ENCODE peak calls at places on chromosome 12, in seven cellular contexts. One of them, this sample, is unnamed.

GRCh38 chr12:91432079-91432478 is 249.5 kb upstream of the DCN start:
- DNase-seq in CD8-positive, alpha-beta T cell: no peak
- DNase-seq in coronary artery: no peak
- DNase-seq in transverse colon: no peak
- DNase-seq in esophagus squamous epithelium: no peak
- DNase-seq in neural progenitor cell: peak
- DNase-seq in GM12865: no peak
- DNase-seq in this sample: no peak

GRCh38 chr12:76764856-76765255 is 941 bp downstream of the ZDHHC17 start:
- DNase-seq in CD8-positive, alpha-beta T cell: no peak
- DNase-seq in coronary artery: no peak
- DNase-seq in transverse colon: peak
- DNase-seq in esophagus squamous epithelium: no peak
- DNase-seq in neural progenitor cell: peak
- DNase-seq in GM12865: peak
- DNase-seq in this sample: no peak

GRCh38 chr12:2336409-2336829 is 283.6 kb downstream of the CACNA1C start:
- DNase-seq in CD8-positive, alpha-beta T cell: no peak
- DNase-seq in coronary artery: no peak
- DNase-seq in transverse colon: no peak
- DNase-seq in esophagus squamous epithelium: no peak
- DNase-seq in neural progenitor cell: no peak
- DNase-seq in GM12865: peak
- DNase-seq in this sample: no peak

GRCh38 chr12:4214912-4215861 is 58.4 kb upstream of the CCND2 start:
- DNase-seq in CD8-positive, alpha-beta T cell: no peak
- DNase-seq in coronary artery: peak
- DNase-seq in transverse colon: peak
- DNase-seq in esophagus squamous epithelium: no peak
- DNase-seq in neural progenitor cell: no peak
- DNase-seq in GM12865: peak
- DNase-seq in this sample: peak

GRCh38 chr12:95789126-95790024 is 1.2 kb downstream of the NTN4 start:
- DNase-seq in CD8-positive, alpha-beta T cell: no peak
- DNase-seq in coronary artery: no peak
- DNase-seq in transverse colon: peak
- DNase-seq in esophagus squamous epithelium: no peak
- DNase-seq in neural progenitor cell: peak
- DNase-seq in GM12865: no peak
- DNase-seq in this sample: peak

GRCh38 chr12:50101663-50102062 is 2.1 kb upstream of the GPD1 start:
- DNase-seq in CD8-positive, alpha-beta T cell: no peak
- DNase-seq in coronary artery: no peak
- DNase-seq in transverse colon: no peak
- DNase-seq in esophagus squamous epithelium: no peak
- DNase-seq in neural progenitor cell: peak
- DNase-seq in GM12865: no peak
- DNase-seq in this sample: no peak

GRCh38 chr12:15789215-15790171 is at the start of gene EPS8:
- DNase-seq in CD8-positive, alpha-beta T cell: peak
- DNase-seq in coronary artery: peak
- DNase-seq in transverse colon: peak
- DNase-seq in esophagus squamous epithelium: peak
- DNase-seq in neural progenitor cell: peak
- DNase-seq in GM12865: peak
- DNase-seq in this sample: peak

GRCh38 chr12:67327466-67327865 is 58.3 kb downstream of the CAND1 start:
- DNase-seq in CD8-positive, alpha-beta T cell: no peak
- DNase-seq in coronary artery: no peak
- DNase-seq in transverse colon: no peak
- DNase-seq in esophagus squamous epithelium: no peak
- DNase-seq in neural progenitor cell: no peak
- DNase-seq in GM12865: no peak
- DNase-seq in this sample: no peak

GRCh38 chr12:121538699-121539061 is 42.1 kb downstream of the KDM2B start:
- DNase-seq in CD8-positive, alpha-beta T cell: no peak
- DNase-seq in coronary artery: no peak
- DNase-seq in transverse colon: peak
- DNase-seq in esophagus squamous epithelium: no peak
- DNase-seq in neural progenitor cell: no peak
- DNase-seq in GM12865: peak
- DNase-seq in this sample: no peak

GRCh38 chr12:124532331-124532750 is 35.1 kb downstream of the NCOR2 start:
- DNase-seq in CD8-positive, alpha-beta T cell: no peak
- DNase-seq in coronary artery: no peak
- DNase-seq in transverse colon: no peak
- DNase-seq in esophagus squamous epithelium: no peak
- DNase-seq in neural progenitor cell: peak
- DNase-seq in GM12865: no peak
- DNase-seq in this sample: no peak

GRCh38 chr12:92973614-92974013 is 44.5 kb upstream of the EEA1 start:
- DNase-seq in CD8-positive, alpha-beta T cell: no peak
- DNase-seq in coronary artery: no peak
- DNase-seq in transverse colon: no peak
- DNase-seq in esophagus squamous epithelium: no peak
- DNase-seq in neural progenitor cell: no peak
- DNase-seq in GM12865: peak
- DNase-seq in this sample: no peak

GRCh38 chr12:66813137-66813867 is 134.4 kb upstream of the GRIP1 start:
- DNase-seq in CD8-positive, alpha-beta T cell: no peak
- DNase-seq in coronary artery: no peak
- DNase-seq in transverse colon: no peak
- DNase-seq in esophagus squamous epithelium: no peak
- DNase-seq in neural progenitor cell: no peak
- DNase-seq in GM12865: no peak
- DNase-seq in this sample: no peak

GRCh38 chr12:107468182-107468581 is 217.4 kb upstream of the PWP1 start:
- DNase-seq in CD8-positive, alpha-beta T cell: no peak
- DNase-seq in coronary artery: no peak
- DNase-seq in transverse colon: no peak
- DNase-seq in esophagus squamous epithelium: no peak
- DNase-seq in neural progenitor cell: no peak
- DNase-seq in GM12865: peak
- DNase-seq in this sample: no peak

GRCh38 chr12:115322275-115322674 is 638.3 kb upstream of the TBX3 start:
- DNase-seq in CD8-positive, alpha-beta T cell: no peak
- DNase-seq in coronary artery: no peak
- DNase-seq in transverse colon: no peak
- DNase-seq in esophagus squamous epithelium: no peak
- DNase-seq in neural progenitor cell: no peak
- DNase-seq in GM12865: peak
- DNase-seq in this sample: no peak

GRCh38 chr12:49585477-49586445 is 17.8 kb upstream of the MCRS1 start:
- DNase-seq in CD8-positive, alpha-beta T cell: no peak
- DNase-seq in coronary artery: no peak
- DNase-seq in transverse colon: no peak
- DNase-seq in esophagus squamous epithelium: no peak
- DNase-seq in neural progenitor cell: no peak
- DNase-seq in GM12865: no peak
- DNase-seq in this sample: no peak

GRCh38 chr12:95547522-95548055 is 3.7 kb downstream of the USP44 start:
- DNase-seq in CD8-positive, alpha-beta T cell: no peak
- DNase-seq in coronary artery: no peak
- DNase-seq in transverse colon: no peak
- DNase-seq in esophagus squamous epithelium: no peak
- DNase-seq in neural progenitor cell: peak
- DNase-seq in GM12865: no peak
- DNase-seq in this sample: no peak

GRCh38 chr12:19937161-19937560 is 431.2 kb upstream of the PDE3A start:
- DNase-seq in CD8-positive, alpha-beta T cell: no peak
- DNase-seq in coronary artery: no peak
- DNase-seq in transverse colon: no peak
- DNase-seq in esophagus squamous epithelium: no peak
- DNase-seq in neural progenitor cell: no peak
- DNase-seq in GM12865: no peak
- DNase-seq in this sample: no peak

GRCh38 chr12:123223241-123223668 is 9.7 kb downstream of the MPHOSPH9 start:
- DNase-seq in CD8-positive, alpha-beta T cell: peak
- DNase-seq in coronary artery: no peak
- DNase-seq in transverse colon: peak
- DNase-seq in esophagus squamous epithelium: no peak
- DNase-seq in neural progenitor cell: no peak
- DNase-seq in GM12865: peak
- DNase-seq in this sample: no peak

DNA sequence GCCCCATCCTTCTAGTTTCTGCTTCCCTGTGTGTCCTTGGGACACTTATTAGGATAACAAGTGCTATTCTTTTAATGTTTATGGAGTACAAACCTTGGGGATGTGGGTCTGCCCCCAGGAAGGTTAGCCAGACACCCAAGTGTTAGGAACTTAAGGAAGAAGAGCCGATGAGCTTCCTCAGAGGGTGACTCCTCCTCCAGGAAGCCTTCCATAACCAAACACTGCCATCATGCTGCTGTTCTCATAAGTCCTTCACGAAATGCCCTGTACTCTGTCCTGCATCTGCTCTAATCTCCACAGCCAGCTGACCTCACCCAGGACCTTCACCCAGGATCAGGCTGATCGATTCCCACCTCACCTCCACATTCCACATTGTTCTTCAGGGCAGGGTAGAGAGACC is 1.2 kb upstream of the KRT85 start:
- DNase-seq in CD8-positive, alpha-beta T cell: no peak
- DNase-seq in coronary artery: no peak
- DNase-seq in transverse colon: no peak
- DNase-seq in esophagus squamous epithelium: no peak
- DNase-seq in neural progenitor cell: no peak
- DNase-seq in GM12865: no peak
- DNase-seq in this sample: no peak
- H3K4me3 ChIP-seq in CD8-positive, alpha-beta T cell: no peak
- H3K4me3 ChIP-seq in coronary artery: no peak
- H3K4me3 ChIP-seq in transverse colon: no peak
- H3K4me3 ChIP-seq in esophagus squamous epithelium: no peak
- H3K4me3 ChIP-seq in neural progenitor cell: no peak
- H3K4me3 ChIP-seq in GM12865: no peak
- H3K4me3 ChIP-seq in this sample: no peak

GRCh38 chr12:117403586-117404139 is 42.2 kb upstream of the NOS1 start:
- DNase-seq in CD8-positive, alpha-beta T cell: no peak
- DNase-seq in coronary artery: peak
- DNase-seq in transverse colon: no peak
- DNase-seq in esophagus squamous epithelium: no peak
- DNase-seq in neural progenitor cell: no peak
- DNase-seq in GM12865: no peak
- DNase-seq in this sample: no peak

GRCh38 chr12:117404940-117405339 is 43.5 kb upstream of the NOS1 start:
- DNase-seq in CD8-positive, alpha-beta T cell: no peak
- DNase-seq in coronary artery: peak
- DNase-seq in transverse colon: no peak
- DNase-seq in esophagus squamous epithelium: no peak
- DNase-seq in neural progenitor cell: no peak
- DNase-seq in GM12865: no peak
- DNase-seq in this sample: no peak

GRCh38 chr12:117400912-117401311 is 39.5 kb upstream of the NOS1 start:
- DNase-seq in CD8-positive, alpha-beta T cell: no peak
- DNase-seq in coronary artery: peak
- DNase-seq in transverse colon: no peak
- DNase-seq in esophagus squamous epithelium: no peak
- DNase-seq in neural progenitor cell: no peak
- DNase-seq in GM12865: no peak
- DNase-seq in this sample: no peak

GRCh38 chr12:117404203-117404853 is 42.9 kb upstream of the NOS1 start:
- DNase-seq in CD8-positive, alpha-beta T cell: no peak
- DNase-seq in coronary artery: peak
- DNase-seq in transverse colon: no peak
- DNase-seq in esophagus squamous epithelium: no peak
- DNase-seq in neural progenitor cell: no peak
- DNase-seq in GM12865: no peak
- DNase-seq in this sample: no peak

GRCh38 chr12:117402363-117402762 is 40.9 kb upstream of the NOS1 start:
- DNase-seq in CD8-positive, alpha-beta T cell: no peak
- DNase-seq in coronary artery: peak
- DNase-seq in transverse colon: no peak
- DNase-seq in esophagus squamous epithelium: no peak
- DNase-seq in neural progenitor cell: peak
- DNase-seq in GM12865: no peak
- DNase-seq in this sample: no peak
- TF ChIP-seq CTCF in CD8-positive, alpha-beta T cell: no peak
- TF ChIP-seq CTCF in coronary artery: no peak
- TF ChIP-seq CTCF in transverse colon: no peak
- TF ChIP-seq CTCF in esophagus squamous epithelium: no peak
- TF ChIP-seq CTCF in neural progenitor cell: peak
- TF ChIP-seq CTCF in GM12865: no peak
- TF ChIP-seq CTCF in this sample: no peak

GRCh38 chr12:6202331-6202730 is 2.1 kb downstream of the CD9 start:
- DNase-seq in CD8-positive, alpha-beta T cell: no peak
- DNase-seq in coronary artery: no peak
- DNase-seq in transverse colon: peak
- DNase-seq in esophagus squamous epithelium: no peak
- DNase-seq in neural progenitor cell: no peak
- DNase-seq in GM12865: no peak
- DNase-seq in this sample: no peak
- H3K4me3 ChIP-seq in CD8-positive, alpha-beta T cell: no peak
- H3K4me3 ChIP-seq in coronary artery: peak
- H3K4me3 ChIP-seq in transverse colon: peak
- H3K4me3 ChIP-seq in esophagus squamous epithelium: peak
- H3K4me3 ChIP-seq in neural progenitor cell: no peak
- H3K4me3 ChIP-seq in GM12865: no peak
- H3K4me3 ChIP-seq in this sample: peak

DNA sequence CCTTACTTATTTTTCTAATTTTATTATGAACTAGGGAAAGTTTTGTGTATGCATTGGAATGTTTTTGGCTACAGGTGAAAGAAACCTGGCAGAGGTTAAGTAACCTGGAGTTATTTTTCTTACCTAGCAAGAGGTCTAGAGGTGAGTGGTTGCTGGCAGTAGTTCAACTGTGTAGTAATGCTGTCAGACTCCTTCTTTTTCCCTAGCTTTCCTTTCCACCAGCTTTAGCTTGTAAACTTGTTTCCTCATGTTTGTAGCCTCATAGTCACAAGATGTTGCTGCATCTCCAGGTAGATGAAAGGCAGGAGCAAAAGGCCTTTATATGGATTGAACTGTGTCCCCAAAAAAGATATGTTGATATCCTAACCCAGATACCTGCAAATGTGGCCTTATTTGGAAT is 105.1 kb upstream of the AMIGO2 start:
- DNase-seq in CD8-positive, alpha-beta T cell: no peak
- DNase-seq in coronary artery: no peak
- DNase-seq in transverse colon: no peak
- DNase-seq in esophagus squamous epithelium: no peak
- DNase-seq in neural progenitor cell: no peak
- DNase-seq in GM12865: no peak
- DNase-seq in this sample: no peak
- TF ChIP-seq CTCF in CD8-positive, alpha-beta T cell: no peak
- TF ChIP-seq CTCF in coronary artery: no peak
- TF ChIP-seq CTCF in transverse colon: no peak
- TF ChIP-seq CTCF in esophagus squamous epithelium: no peak
- TF ChIP-seq CTCF in neural progenitor cell: no peak
- TF ChIP-seq CTCF in GM12865: no peak
- TF ChIP-seq CTCF in this sample: no peak

This sample was measured in dorsolateral prefrontal cortex.